ENCODE peak calls at places on chromosome 7, in six cellular contexts. One of them, this sample, is unnamed.

GRCh38 chr7:127486654-127487053 is 94.1 kb upstream of the ZNF800 start:
- DNase-seq in EL: peak; percentile 2
- DNase-seq in A549: no peak
- DNase-seq in esophagus muscularis mucosa: no peak
- DNase-seq in GM23248: peak; percentile 18
- DNase-seq in kidney: no peak
- DNase-seq in this sample: no peak

GRCh38 chr7:96026606-96027005 is 254.3 kb downstream of the DYNC1I1 start:
- DNase-seq in EL: no peak
- DNase-seq in A549: no peak
- DNase-seq in esophagus muscularis mucosa: no peak
- DNase-seq in GM23248: peak; percentile 42
- DNase-seq in kidney: no peak
- DNase-seq in this sample: no peak

GRCh38 chr7:73920406-73921134 is 59.6 kb downstream of the TMEM270 start:
- DNase-seq in EL: no peak
- DNase-seq in A549: no peak
- DNase-seq in esophagus muscularis mucosa: no peak
- DNase-seq in GM23248: no peak
- DNase-seq in kidney: peak; percentile 32
- DNase-seq in this sample: no peak

GRCh38 chr7:17746131-17746530 is 194.2 kb downstream of the SNX13 start:
- DNase-seq in EL: no peak
- DNase-seq in A549: no peak
- DNase-seq in esophagus muscularis mucosa: no peak
- DNase-seq in GM23248: no peak
- DNase-seq in kidney: no peak
- DNase-seq in this sample: no peak

GRCh38 chr7:44375236-44375699 is 49.9 kb upstream of the CAMK2B start:
- DNase-seq in EL: no peak
- DNase-seq in A549: peak; percentile 20
- DNase-seq in esophagus muscularis mucosa: no peak
- DNase-seq in GM23248: no peak
- DNase-seq in kidney: peak; percentile 35
- DNase-seq in this sample: no peak

GRCh38 chr7:35652124-35652523 is 42.8 kb downstream of the HERPUD2 start:
- DNase-seq in EL: no peak
- DNase-seq in A549: no peak
- DNase-seq in esophagus muscularis mucosa: no peak
- DNase-seq in GM23248: no peak
- DNase-seq in kidney: no peak
- DNase-seq in this sample: no peak

GRCh38 chr7:130305677-130306076 is 12.7 kb downstream of the CPA4 start:
- DNase-seq in EL: no peak
- DNase-seq in A549: no peak
- DNase-seq in esophagus muscularis mucosa: no peak
- DNase-seq in GM23248: no peak
- DNase-seq in kidney: no peak
- DNase-seq in this sample: no peak

GRCh38 chr7:133585003-133585668 is 332.3 kb downstream of the EXOC4 start:
- DNase-seq in EL: no peak
- DNase-seq in A549: no peak
- DNase-seq in esophagus muscularis mucosa: no peak
- DNase-seq in GM23248: no peak
- DNase-seq in kidney: no peak
- DNase-seq in this sample: no peak

GRCh38 chr7:15571303-15571878 is 9.6 kb upstream of the AGMO start:
- DNase-seq in EL: peak; percentile 46
- DNase-seq in A549: no peak
- DNase-seq in esophagus muscularis mucosa: no peak
- DNase-seq in GM23248: peak; percentile 12
- DNase-seq in kidney: no peak
- DNase-seq in this sample: no peak

GRCh38 chr7:95798401-95798930 is 26.1 kb downstream of the DYNC1I1 start:
- DNase-seq in EL: no peak
- DNase-seq in A549: no peak
- DNase-seq in esophagus muscularis mucosa: no peak
- DNase-seq in GM23248: peak; percentile 6
- DNase-seq in kidney: no peak
- DNase-seq in this sample: peak; percentile 21

GRCh38 chr7:123727071-123727837 is 21.5 kb downstream of the WASL start:
- DNase-seq in EL: peak; percentile 91
- DNase-seq in A549: peak; percentile 57
- DNase-seq in esophagus muscularis mucosa: no peak
- DNase-seq in GM23248: peak; percentile 84
- DNase-seq in kidney: no peak
- DNase-seq in this sample: no peak

GRCh38 chr7:47332213-47332612 is 249.7 kb downstream of the TNS3 start:
- DNase-seq in EL: no peak
- DNase-seq in A549: no peak
- DNase-seq in esophagus muscularis mucosa: no peak
- DNase-seq in GM23248: no peak
- DNase-seq in kidney: peak; percentile 70
- DNase-seq in this sample: no peak

This sample was measured in NCI-H524 treated with DMSO at 0.1 percent for 48 hours.